ENCODE peak calls at places on chromosomes 16 and 17, in ten cellular contexts. F, Y, C, J, L, Q, D, N, E and Z are unnamed samples.

GRCh38 chr17:81665205-81666091 is 957 bp downstream of the OXLD1 start:
- DNase-seq in F (peak; percentile 39), Y (no peak), C (peak; percentile 61), J (peak; percentile 40), L (no peak), Q (no peak), D (no peak), N (no peak), E (peak; percentile 78), Z (no peak)

GRCh38 chr16:89918453-89919347 is at the start of gene MC1R:
- DNase-seq in F (no peak), Y (peak; percentile 57), C (peak; percentile 67), J (peak; percentile 71), L (no peak), Q (peak; percentile 58), D (peak; percentile 70), N (peak; percentile 40), E (no peak), Z (no peak)

GRCh38 chr17:72465191-72466024 is 344.6 kb downstream of the SOX9 start:
- DNase-seq in F (peak; percentile 77), Y (no peak), C (peak; percentile 98), J (no peak), L (peak; percentile 67), Q (peak; percentile 39), D (no peak), N (no peak), E (no peak), Z (no peak)

GRCh38 chr16:68901910-68902309 is 58.6 kb downstream of the TANGO6 start:
- DNase-seq in F (no peak), Y (no peak), C (peak; percentile 13), J (peak; percentile 43), L (peak; percentile 46), Q (no peak), D (no peak), N (no peak), E (no peak), Z (no peak)

GRCh38 chr17:36608280-36608679 is 6.9 kb downstream of the MRM1 start:
- DNase-seq in F (no peak), Y (no peak), C (no peak), J (no peak), L (no peak), Q (no peak), D (no peak), N (no peak), E (no peak), Z (no peak)

GRCh38 chr17:39208893-39209292 is 8.8 kb downstream of the RPL19 start:
- DNase-seq in F (peak; percentile 71), Y (no peak), C (peak; percentile 54), J (no peak), L (no peak), Q (peak; percentile 48), D (no peak), N (peak; percentile 53), E (peak; percentile 78), Z (no peak)

GRCh38 chr16:22122239-22122638 is 29.9 kb downstream of the VWA3A start:
- DNase-seq in F (no peak), Y (no peak), C (no peak), J (no peak), L (no peak), Q (no peak), D (no peak), N (no peak), E (no peak), Z (no peak)

GRCh38 chr17:66165537-66166123 is 26.3 kb downstream of the CEP112 start:
- DNase-seq in F (no peak), Y (no peak), C (peak; percentile 72), J (peak; percentile 64), L (peak; percentile 35), Q (peak; percentile 13), D (peak; percentile 35), N (no peak), E (no peak), Z (no peak)

GRCh38 chr17:67165201-67165600 is 79.8 kb downstream of the HELZ start:
- DNase-seq in F (no peak), Y (no peak), C (no peak), J (no peak), L (no peak), Q (no peak), D (no peak), N (no peak), E (no peak), Z (peak; percentile 19)

GRCh38 chr17:68198931-68199836 is 48.7 kb upstream of the AMZ2 start:
- DNase-seq in F (no peak), Y (peak; percentile 46), C (peak; percentile 58), J (peak; percentile 58), L (no peak), Q (peak; percentile 52), D (peak; percentile 27), N (peak; percentile 53), E (no peak), Z (no peak)

GRCh38 chr17:76343106-76343505 is 10.6 kb downstream of the PRPSAP1 start:
- DNase-seq in F (no peak), Y (no peak), C (no peak), J (no peak), L (no peak), Q (no peak), D (no peak), N (no peak), E (no peak), Z (no peak)

GRCh38 chr17:4480929-4481898 is 17.5 kb upstream of the SPNS2 start:
- DNase-seq in F (peak; percentile 81), Y (no peak), C (no peak), J (no peak), L (no peak), Q (no peak), D (no peak), N (no peak), E (no peak), Z (no peak)

DNA sequence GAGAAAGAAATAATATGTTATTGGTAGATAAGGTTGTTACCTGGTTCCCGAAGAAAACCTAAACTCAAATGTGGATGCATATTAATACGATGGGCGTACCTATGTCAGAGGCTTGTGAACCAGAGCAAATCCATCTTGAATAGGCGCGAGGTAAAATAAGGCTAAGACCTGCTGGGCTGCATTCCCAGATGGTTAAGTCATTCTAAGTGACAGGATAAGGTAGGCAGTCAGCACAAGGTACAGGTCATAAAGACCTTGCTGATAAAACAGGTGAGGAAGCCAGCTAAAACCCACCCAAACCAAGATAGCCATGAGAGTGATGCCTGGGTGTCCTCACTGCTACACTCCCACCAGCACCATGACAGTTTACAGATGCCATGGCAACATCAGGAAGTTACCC is 1400.1 kb downstream of the CDH8 start:
- DNase-seq in F (no peak), Y (no peak), C (no peak), J (peak; percentile 48), L (no peak), Q (no peak), D (no peak), N (no peak), E (no peak), Z (no peak)
- TF ChIP-seq CTCF in F (no peak), Y (no peak), C (no peak), J (no peak), L (no peak), Q (no peak), D (no peak), N (no peak), E (no peak), Z (no peak)

DNA sequence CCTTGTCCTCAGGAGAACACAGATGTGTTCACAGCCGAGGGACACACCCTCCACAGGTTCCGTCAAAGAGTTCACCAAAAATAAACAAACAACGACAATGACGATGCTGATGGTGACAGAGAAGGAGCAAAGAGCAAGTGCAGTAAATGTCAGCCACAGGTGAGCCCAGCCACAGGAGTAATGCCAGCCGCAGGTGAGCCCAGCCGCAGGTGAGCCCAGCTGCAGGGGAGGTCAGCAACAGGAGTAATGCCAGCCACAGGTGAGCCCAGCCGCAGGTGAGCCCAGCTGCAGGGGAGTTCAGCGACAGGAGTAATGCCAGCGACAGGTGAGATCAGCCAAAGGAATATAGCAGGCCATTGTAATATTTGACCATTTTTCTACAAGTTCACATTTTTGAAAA is 315.2 kb downstream of the FOXL1 start:
- DNase-seq in F (no peak), Y (no peak), C (no peak), J (no peak), L (no peak), Q (no peak), D (no peak), N (no peak), E (peak; percentile 37), Z (no peak)
- TF ChIP-seq CTCF in F (no peak), Y (no peak), C (no peak), J (no peak), L (no peak), Q (no peak), D (no peak), N (no peak), E (no peak), Z (no peak)

GRCh38 chr17:80190716-80191115 is 20.9 kb downstream of the CARD14 start:
- DNase-seq in F (no peak), Y (no peak), C (no peak), J (no peak), L (no peak), Q (no peak), D (no peak), N (no peak), E (no peak), Z (no peak)

GRCh38 chr17:80191192-80191591 is 21.4 kb downstream of the CARD14 start:
- DNase-seq in F (no peak), Y (no peak), C (no peak), J (peak; percentile 75), L (no peak), Q (no peak), D (no peak), N (no peak), E (no peak), Z (no peak)

GRCh38 chr17:80187493-80187892 is 17.7 kb downstream of the CARD14 start:
- DNase-seq in F (peak; percentile 74), Y (no peak), C (no peak), J (no peak), L (peak; percentile 1), Q (no peak), D (no peak), N (no peak), E (peak; percentile 83), Z (peak; percentile 66)

GRCh38 chr17:80191720-80192265 is 22.0 kb downstream of the CARD14 start:
- DNase-seq in F (no peak), Y (no peak), C (no peak), J (no peak), L (no peak), Q (no peak), D (no peak), N (no peak), E (no peak), Z (no peak)

DNA sequence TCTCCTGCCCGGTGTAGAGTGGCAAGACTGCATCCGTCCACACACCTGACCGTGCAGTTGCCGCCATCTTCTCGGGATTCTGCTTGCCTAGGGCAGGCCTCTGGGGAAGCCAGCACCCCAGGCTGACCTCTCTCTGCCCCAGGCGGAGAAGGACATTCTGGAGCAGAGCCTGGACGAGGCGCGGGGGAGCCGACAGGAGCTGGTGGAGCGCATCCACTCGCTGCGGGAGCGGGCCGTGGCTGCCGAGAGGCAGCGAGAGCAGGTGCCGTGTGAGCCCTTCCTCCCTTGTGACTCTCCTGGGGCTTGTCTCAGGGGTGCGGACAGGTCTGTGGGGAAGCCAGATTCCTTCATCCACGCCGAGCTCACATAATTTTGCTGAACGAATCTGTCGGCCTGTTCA is 19.8 kb downstream of the CARD14 start:
- DNase-seq in F (no peak), Y (no peak), C (no peak), J (no peak), L (no peak), Q (peak; percentile 48), D (no peak), N (no peak), E (no peak), Z (no peak)
- TF ChIP-seq CTCF in F (no peak), Y (no peak), C (no peak), J (no peak), L (no peak), Q (no peak), D (no peak), N (no peak), E (no peak), Z (no peak)

GRCh38 chr16:19166500-19166899 is 1.5 kb upstream of the SYT17 start:
- DNase-seq in F (no peak), Y (no peak), C (peak; percentile 27), J (no peak), L (no peak), Q (no peak), D (no peak), N (no peak), E (peak; percentile 67), Z (no peak)
- TF ChIP-seq CTCF in F (no peak), Y (no peak), C (no peak), J (peak; percentile 27), L (no peak), Q (no peak), D (no peak), N (no peak), E (no peak), Z (no peak)